ENCODE peak calls at places on chromosomes 3 and 15, in four cellular contexts. T is GM12864, N is SJSA1, Q is mesendoderm. P is an unnamed sample.

GRCh38 chr15:50997371-50998051 is 89.0 kb downstream of the AP4E1 start:
- DNase-seq in Q (no peak), N (no peak), T (no peak), P (no peak)

GRCh38 chr3:142897807-142898206 is 8.9 kb upstream of the PCOLCE2 start:
- DNase-seq in N (no peak), T (no peak), Q (no peak), P (no peak)

GRCh38 chr3:45010718-45011355 is 15.3 kb upstream of the CLEC3B start:
- DNase-seq in N (peak), T (no peak), Q (no peak), P (no peak)

GRCh38 chr15:57489122-57489521 is 102.6 kb upstream of the MYZAP start:
- DNase-seq in Q (no peak), T (no peak), N (no peak), P (no peak)

GRCh38 chr3:74643636-74644035 is 29.2 kb upstream of the CNTN3 start:
- DNase-seq in T (no peak), Q (peak), N (no peak), P (peak)

GRCh38 chr15:38481761-38482160 is 27.8 kb downstream of the FAM98B start:
- DNase-seq in Q (no peak), N (no peak), T (no peak), P (no peak)

GRCh38 chr3:42631650-42632049 is 21.8 kb upstream of the ZBTB47 start:
- DNase-seq in Q (no peak), N (no peak), T (no peak), P (no peak)

GRCh38 chr15:46502668-46503067 is 867.8 kb downstream of the SQOR start:
- DNase-seq in T (no peak), N (no peak), Q (peak), P (no peak)

GRCh38 chr3:129013491-129013891 is 12.4 kb downstream of the EFCC1 start:
- DNase-seq in T (no peak), Q (peak), N (no peak), P (no peak)

GRCh38 chr3:29313074-29313473 is 32.2 kb downstream of the RBMS3 start:
- DNase-seq in Q (no peak), N (peak), T (no peak), P (no peak)

GRCh38 chr3:145620002-145620401 is 541.0 kb downstream of the PLOD2 start:
- DNase-seq in N (no peak), T (no peak), Q (no peak), P (no peak)

GRCh38 chr3:23646201-23646955 is 159.4 kb upstream of the UBE2E1 start:
- DNase-seq in T (no peak), N (no peak), Q (peak), P (no peak)

GRCh38 chr15:79811406-79812405 is 85.1 kb downstream of the MTHFS start:
- DNase-seq in N (no peak), T (no peak), Q (no peak), P (peak)

GRCh38 chr15:36782681-36783080 is 203.3 kb downstream of the CDIN1 start:
- DNase-seq in N (no peak), T (no peak), Q (no peak), P (no peak)

GRCh38 chr3:50806806-50807205 is 132.1 kb downstream of the DOCK3 start:
- DNase-seq in Q (peak), T (no peak), N (no peak), P (no peak)

GRCh38 chr3:87982421-87982820 is 76.4 kb downstream of the CGGBP1 start:
- DNase-seq in T (no peak), N (no peak), Q (no peak), P (no peak)

GRCh38 chr15:89958107-89958805 is 42.9 kb upstream of the ZNF710 start:
- DNase-seq in T (no peak), Q (no peak), N (no peak), P (peak)

GRCh38 chr3:101813817-101814440 is 34.9 kb downstream of the NXPE3 start:
- DNase-seq in Q (no peak), T (no peak), N (peak), P (no peak)

GRCh38 chr3:114035896-114036295 is 20.4 kb downstream of the CCDC191 start:
- DNase-seq in N (no peak), Q (no peak), T (no peak), P (no peak)

GRCh38 chr15:73530649-73531048 is 87.7 kb downstream of the REC114 start:
- DNase-seq in N (no peak), T (no peak), Q (no peak), P (no peak)

GRCh38 chr3:146250449-146251382 is at the start of gene PLSCR4:
- DNase-seq in N (peak), T (no peak), Q (peak), P (peak)

GRCh38 chr3:109050591-109051167 is 67.3 kb downstream of the MORC1 start:
- DNase-seq in N (no peak), T (peak), Q (peak), P (no peak)

GRCh38 chr15:34132881-34133280 is 31.0 kb downstream of the PGBD4 start:
- DNase-seq in Q (no peak), N (no peak), T (no peak), P (no peak)

GRCh38 chr3:37913531-37913930 is 51.9 kb downstream of the CTDSPL start:
- DNase-seq in T (no peak), N (no peak), Q (no peak), P (no peak)

GRCh38 chr3:48584836-48585235 is 10.3 kb downstream of the COL7A1 start:
- DNase-seq in Q (no peak), N (no peak), T (no peak), P (no peak)
- H3K4me3 ChIP-seq in Q (no peak), N (no peak), T (no peak), P (no peak)

GRCh38 chr3:141371882-141372281 is 3.6 kb downstream of the ZBTB38 start:
- DNase-seq in N (no peak), T (no peak), Q (no peak), P (no peak)
- H3K4me3 ChIP-seq in N (no peak), T (no peak), Q (no peak), P (no peak)

DNA sequence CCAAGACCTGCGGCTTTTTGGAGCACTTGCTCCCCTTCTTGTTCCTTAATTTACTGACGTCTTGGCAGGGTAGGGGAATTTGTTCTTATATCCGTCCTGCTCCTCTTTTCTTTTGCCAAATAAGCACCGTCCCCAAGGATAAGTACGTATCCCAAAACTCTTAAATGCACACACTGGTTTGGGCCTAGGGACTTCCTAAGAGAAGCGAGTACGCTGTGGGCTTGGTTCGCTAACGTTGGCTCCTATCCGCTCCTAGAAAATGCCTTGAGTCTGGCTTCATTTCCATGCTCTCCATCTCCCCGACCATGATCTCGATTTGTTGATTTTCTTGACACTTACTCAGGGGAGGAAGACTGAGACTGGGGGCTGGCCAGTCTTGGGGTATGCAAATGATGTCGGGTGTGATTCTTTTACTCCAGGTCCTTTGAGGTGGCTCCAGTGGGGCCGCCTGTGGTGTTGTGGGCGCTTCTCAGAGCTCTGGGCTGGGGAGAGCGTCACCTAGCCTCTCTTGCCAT is 1.3 kb downstream of the MYRIP start:
- DNase-seq in T (no peak), Q (peak), N (no peak), P (no peak)
- H3K4me3 ChIP-seq in T (no peak), Q (no peak), N (no peak), P (peak)

GRCh38 chr15:100114526-100114925 is 227.2 kb downstream of the ADAMTS17 start:
- DNase-seq in Q (peak), T (no peak), N (peak), P (no peak)
- H3K4me3 ChIP-seq in Q (no peak), T (no peak), N (peak), P (peak)

GRCh38 chr3:169148448-169149348 is 514.8 kb downstream of the MECOM start:
- DNase-seq in T (no peak), Q (peak), N (peak), P (no peak)

GRCh38 chr3:169150343-169150742 is 513.2 kb downstream of the MECOM start:
- DNase-seq in Q (no peak), T (no peak), N (no peak), P (no peak)

GRCh38 chr3:169147246-169148008 is 516.1 kb downstream of the MECOM start:
- DNase-seq in N (peak), T (no peak), Q (peak), P (peak)

GRCh38 chr3:169150874-169151273 is 512.6 kb downstream of the MECOM start:
- DNase-seq in T (no peak), N (no peak), Q (no peak), P (no peak)

DNA sequence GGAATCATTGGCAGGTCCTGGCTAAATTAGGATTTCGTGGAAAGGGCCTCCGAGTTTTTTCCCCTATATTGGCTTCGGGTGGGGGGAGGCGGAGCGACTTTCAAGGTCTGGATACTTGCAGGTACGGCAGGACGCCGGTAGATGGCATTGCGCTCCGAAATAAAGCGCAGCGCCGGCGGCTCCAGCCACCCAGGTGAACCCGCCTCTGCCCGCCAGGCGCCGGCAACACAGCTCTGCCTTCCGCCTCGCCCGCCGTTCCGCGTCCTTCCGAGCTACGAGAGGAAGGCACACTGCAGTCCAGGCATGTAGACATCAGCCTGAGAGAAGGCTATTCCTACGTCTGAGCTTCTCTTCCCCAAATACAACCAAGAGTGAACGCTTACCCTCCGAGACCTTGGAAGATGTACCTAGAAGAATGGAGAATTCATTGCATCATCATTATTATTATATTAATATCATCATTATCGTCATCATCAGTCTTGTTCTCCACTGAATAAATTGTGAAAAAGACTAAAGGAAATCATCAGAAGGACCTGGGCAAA is 514.1 kb downstream of the MECOM start:
- DNase-seq in N (peak), T (peak), Q (peak), P (peak)
- H3K4me3 ChIP-seq in N (peak), T (no peak), Q (peak), P (peak)

GRCh38 chr15:67914537-67915373 is 74.9 kb upstream of the RNU6-1 start:
- DNase-seq in Q (peak), N (peak), T (no peak), P (no peak)
- H3K4me3 ChIP-seq in Q (no peak), N (no peak), T (no peak), P (no peak)

GRCh38 chr15:74531144-74531811 is 9.7 kb upstream of the ARID3B start:
- DNase-seq in T (no peak), Q (peak), N (peak), P (no peak)

GRCh38 chr15:74529911-74530310 is 11.1 kb upstream of the ARID3B start:
- DNase-seq in T (no peak), Q (no peak), N (peak), P (no peak)

GRCh38 chr15:74528876-74529275 is 12.1 kb upstream of the ARID3B start:
- DNase-seq in T (no peak), Q (no peak), N (no peak), P (no peak)

GRCh38 chr15:74535388-74536084 is 5.5 kb upstream of the ARID3B start:
- DNase-seq in T (no peak), Q (no peak), N (no peak), P (no peak)

DNA sequence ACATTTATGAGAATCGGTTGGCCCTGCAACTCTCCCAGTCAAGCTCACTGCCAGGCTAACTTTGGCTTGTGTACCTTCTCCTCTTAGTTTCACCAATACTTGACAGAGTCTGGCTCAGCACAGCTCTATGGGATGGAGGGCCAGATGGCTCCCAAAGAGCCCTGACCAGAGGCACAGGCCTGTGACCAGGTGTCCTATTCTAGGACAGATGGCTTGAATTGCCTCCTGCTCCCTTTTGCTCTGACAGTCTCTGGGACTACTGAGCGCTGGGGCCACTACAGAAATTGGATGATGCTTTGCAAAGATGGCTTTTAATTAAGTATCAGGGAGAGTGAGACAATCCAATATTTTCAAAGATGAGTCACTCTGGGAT is 10.3 kb upstream of the ARID3B start:
- DNase-seq in T (no peak), Q (no peak), N (no peak), P (no peak)
- H3K4me3 ChIP-seq in T (no peak), Q (no peak), N (no peak), P (no peak)

DNA sequence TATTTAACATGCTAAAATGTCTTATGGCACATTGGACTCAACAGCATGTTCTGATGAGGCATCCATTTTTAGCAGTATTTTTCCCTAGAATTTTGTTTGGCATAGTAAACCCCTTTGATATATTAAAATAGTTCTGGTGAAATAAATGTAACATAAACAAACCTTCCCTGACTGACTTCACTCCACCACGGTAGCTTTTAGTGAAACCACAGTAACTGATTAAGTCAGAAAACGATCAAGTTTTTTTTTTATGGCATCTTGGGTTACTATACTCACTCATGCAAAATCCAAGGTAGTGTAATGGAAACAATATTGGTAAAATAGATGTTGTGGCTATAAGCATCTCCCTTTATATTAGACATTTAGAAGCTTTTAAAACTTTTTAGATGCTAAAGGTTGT is 2.8 kb downstream of the SERP1 start:
- DNase-seq in Q (no peak), N (no peak), T (no peak), P (no peak)
- H3K4me3 ChIP-seq in Q (no peak), N (no peak), T (no peak), P (no peak)